ENCODE peak calls at places on chromosomes 7 and 10, in four cellular contexts. One of them, this sample, is unnamed.

GRCh38 chr7:86559096-86559495 is 84.6 kb upstream of the GRM3 start:
- DNase-seq in heart right ventricle: no peak
- DNase-seq in transverse colon: no peak
- DNase-seq in colonic mucosa: no peak
- DNase-seq in this sample: no peak

GRCh38 chr7:84251183-84251845 is 56.7 kb upstream of the SEMA3A start:
- DNase-seq in heart right ventricle: no peak
- DNase-seq in transverse colon: no peak
- DNase-seq in colonic mucosa: no peak
- DNase-seq in this sample: no peak

GRCh38 chr7:157711353-157711888 is 374.6 kb downstream of the DNAJB6 start:
- DNase-seq in heart right ventricle: no peak
- DNase-seq in transverse colon: no peak
- DNase-seq in colonic mucosa: no peak
- DNase-seq in this sample: no peak

GRCh38 chr10:78299861-78300453 is 266.3 kb downstream of the RPS24 start:
- DNase-seq in heart right ventricle: no peak
- DNase-seq in transverse colon: peak; percentile 28
- DNase-seq in colonic mucosa: no peak
- DNase-seq in this sample: no peak

GRCh38 chr10:58508316-58508715 is 4.4 kb upstream of the BICC1 start:
- DNase-seq in heart right ventricle: no peak
- DNase-seq in transverse colon: no peak
- DNase-seq in colonic mucosa: no peak
- DNase-seq in this sample: no peak

GRCh38 chr7:134024729-134025128 is 102.4 kb upstream of the LRGUK start:
- DNase-seq in heart right ventricle: peak; percentile 6
- DNase-seq in transverse colon: no peak
- DNase-seq in colonic mucosa: no peak
- DNase-seq in this sample: no peak

GRCh38 chr10:106897631-106898161 is 266.8 kb downstream of the SORCS1 start:
- DNase-seq in heart right ventricle: no peak
- DNase-seq in transverse colon: peak; percentile 41
- DNase-seq in colonic mucosa: peak; percentile 19
- DNase-seq in this sample: no peak

GRCh38 chr7:80533287-80533686 is 21.4 kb upstream of the GNAT3 start:
- DNase-seq in heart right ventricle: no peak
- DNase-seq in transverse colon: no peak
- DNase-seq in colonic mucosa: no peak
- DNase-seq in this sample: no peak

GRCh38 chr10:100008708-100009282 is 952 bp downstream of the DNMBP start:
- DNase-seq in heart right ventricle: no peak
- DNase-seq in transverse colon: no peak
- DNase-seq in colonic mucosa: no peak
- DNase-seq in this sample: no peak

GRCh38 chr7:117014673-117015133 is 61.4 kb downstream of the ST7 start:
- DNase-seq in heart right ventricle: peak; percentile 69
- DNase-seq in transverse colon: peak; percentile 28
- DNase-seq in colonic mucosa: peak; percentile 40
- DNase-seq in this sample: peak; percentile 6

GRCh38 chr7:87231243-87231642 is 11.7 kb upstream of the TMEM243 start:
- DNase-seq in heart right ventricle: peak; percentile 28
- DNase-seq in transverse colon: no peak
- DNase-seq in colonic mucosa: no peak
- DNase-seq in this sample: no peak

GRCh38 chr7:39609084-39609461 is 14.3 kb upstream of the RALA start:
- DNase-seq in heart right ventricle: no peak
- DNase-seq in transverse colon: no peak
- DNase-seq in colonic mucosa: no peak
- DNase-seq in this sample: no peak

GRCh38 chr10:74206727-74207126 is 55.7 kb downstream of the ADK start:
- DNase-seq in heart right ventricle: no peak
- DNase-seq in transverse colon: no peak
- DNase-seq in colonic mucosa: peak; percentile 25
- DNase-seq in this sample: no peak

GRCh38 chr10:8790390-8790789 is 735.9 kb downstream of the GATA3 start:
- DNase-seq in heart right ventricle: no peak
- DNase-seq in transverse colon: no peak
- DNase-seq in colonic mucosa: no peak
- DNase-seq in this sample: no peak

GRCh38 chr7:8147004-8147403 is 115.0 kb downstream of the ICA1 start:
- DNase-seq in heart right ventricle: peak; percentile 16
- DNase-seq in transverse colon: no peak
- DNase-seq in colonic mucosa: no peak
- DNase-seq in this sample: no peak

GRCh38 chr10:113434315-113434714 is 118.5 kb upstream of the HABP2 start:
- DNase-seq in heart right ventricle: no peak
- DNase-seq in transverse colon: no peak
- DNase-seq in colonic mucosa: no peak
- DNase-seq in this sample: no peak

GRCh38 chr7:35025391-35025870 is 11.9 kb downstream of the DPY19L1 start:
- DNase-seq in heart right ventricle: no peak
- DNase-seq in transverse colon: no peak
- DNase-seq in colonic mucosa: no peak
- DNase-seq in this sample: no peak

GRCh38 chr7:2860627-2861133 is 16.6 kb upstream of the GNA12 start:
- DNase-seq in heart right ventricle: no peak
- DNase-seq in transverse colon: no peak
- DNase-seq in colonic mucosa: no peak
- DNase-seq in this sample: no peak

GRCh38 chr7:1829111-1829510 is 159.0 kb downstream of the ELFN1 start:
- DNase-seq in heart right ventricle: no peak
- DNase-seq in transverse colon: no peak
- DNase-seq in colonic mucosa: no peak
- DNase-seq in this sample: no peak

GRCh38 chr7:44244282-44244681 is 43.5 kb downstream of the YKT6 start:
- DNase-seq in heart right ventricle: no peak
- DNase-seq in transverse colon: no peak
- DNase-seq in colonic mucosa: no peak
- DNase-seq in this sample: no peak

GRCh38 chr7:116706668-116707126 is 34.7 kb downstream of the MET start:
- DNase-seq in heart right ventricle: no peak
- DNase-seq in transverse colon: no peak
- DNase-seq in colonic mucosa: peak; percentile 27
- DNase-seq in this sample: no peak

GRCh38 chr7:80277434-80278427 is 143.1 kb downstream of the GNAI1 start:
- DNase-seq in heart right ventricle: peak; percentile 12
- DNase-seq in transverse colon: no peak
- DNase-seq in colonic mucosa: no peak
- DNase-seq in this sample: no peak

GRCh38 chr7:1818581-1819200 is 148.6 kb downstream of the ELFN1 start:
- DNase-seq in heart right ventricle: no peak
- DNase-seq in transverse colon: no peak
- DNase-seq in colonic mucosa: no peak
- DNase-seq in this sample: no peak

GRCh38 chr7:78226059-78226658 is 427.6 kb downstream of the PHTF2 start:
- DNase-seq in heart right ventricle: peak; percentile 18
- DNase-seq in transverse colon: peak; percentile 51
- DNase-seq in colonic mucosa: peak; percentile 62
- DNase-seq in this sample: no peak

GRCh38 chr7:16881809-16882208 is at the start of gene AGR3:
- DNase-seq in heart right ventricle: no peak
- DNase-seq in transverse colon: no peak
- DNase-seq in colonic mucosa: peak; percentile 38
- DNase-seq in this sample: no peak

GRCh38 chr10:27088263-27089044 is 11.8 kb downstream of the ANKRD26 start:
- DNase-seq in heart right ventricle: no peak
- DNase-seq in transverse colon: no peak
- DNase-seq in colonic mucosa: no peak
- DNase-seq in this sample: no peak

GRCh38 chr10:121167534-121168243 is 316.5 kb downstream of the WDR11 start:
- DNase-seq in heart right ventricle: no peak
- DNase-seq in transverse colon: peak; percentile 21
- DNase-seq in colonic mucosa: peak; percentile 34
- DNase-seq in this sample: no peak

GRCh38 chr10:34740321-34740720 is 74.8 kb downstream of the PARD3 start:
- DNase-seq in heart right ventricle: no peak
- DNase-seq in transverse colon: no peak
- DNase-seq in colonic mucosa: no peak
- DNase-seq in this sample: no peak

GRCh38 chr10:4512557-4513286 is 313.3 kb upstream of the AKR1E2 start:
- DNase-seq in heart right ventricle: peak; percentile 58
- DNase-seq in transverse colon: peak; percentile 44
- DNase-seq in colonic mucosa: peak; percentile 39
- DNase-seq in this sample: no peak

GRCh38 chr10:123884907-123885381 is 6.7 kb downstream of the CPXM2 start:
- DNase-seq in heart right ventricle: no peak
- DNase-seq in transverse colon: no peak
- DNase-seq in colonic mucosa: no peak
- DNase-seq in this sample: no peak

GRCh38 chr10:74213571-74214162 is 62.6 kb downstream of the ADK start:
- DNase-seq in heart right ventricle: peak; percentile 12
- DNase-seq in transverse colon: peak; percentile 25
- DNase-seq in colonic mucosa: peak; percentile 27
- DNase-seq in this sample: no peak

GRCh38 chr10:26881600-26882331 is 21.0 kb upstream of the ABI1 start:
- DNase-seq in heart right ventricle: no peak
- DNase-seq in transverse colon: no peak
- DNase-seq in colonic mucosa: no peak
- DNase-seq in this sample: no peak

GRCh38 chr7:27585781-27586447 is 76.8 kb downstream of the HIBADH start:
- DNase-seq in heart right ventricle: no peak
- DNase-seq in transverse colon: no peak
- DNase-seq in colonic mucosa: no peak
- DNase-seq in this sample: no peak

GRCh38 chr7:37942934-37943610 is 22.6 kb downstream of the EPDR1 start:
- DNase-seq in heart right ventricle: peak; percentile 83
- DNase-seq in transverse colon: peak; percentile 86
- DNase-seq in colonic mucosa: peak; percentile 77
- DNase-seq in this sample: no peak

GRCh38 chr10:77332256-77332655 is 305.4 kb downstream of the KCNMA1 start:
- DNase-seq in heart right ventricle: no peak
- DNase-seq in transverse colon: no peak
- DNase-seq in colonic mucosa: no peak
- DNase-seq in this sample: no peak

GRCh38 chr7:149496642-149497391 is 792 bp downstream of the ZNF746 start:
- DNase-seq in heart right ventricle: peak; percentile 59
- DNase-seq in transverse colon: peak; percentile 58
- DNase-seq in colonic mucosa: peak; percentile 58
- DNase-seq in this sample: no peak

GRCh38 chr7:518630-519428 is 817 bp downstream of the PDGFA start:
- DNase-seq in heart right ventricle: peak; percentile 84
- DNase-seq in transverse colon: peak; percentile 88
- DNase-seq in colonic mucosa: peak; percentile 89
- DNase-seq in this sample: peak; percentile 69
- H3K27ac ChIP-seq in heart right ventricle: peak overlapping the region; percentile 87
- H3K27ac ChIP-seq in transverse colon: peak overlapping the region; percentile 95
- H3K27ac ChIP-seq in colonic mucosa: peak overlapping the region; percentile 97
- H3K27ac ChIP-seq in this sample: peak overlapping the region; percentile 99

GRCh38 chr10:133309720-133310398 is 1.1 kb downstream of the ZNF511 start:
- DNase-seq in heart right ventricle: no peak
- DNase-seq in transverse colon: peak; percentile 70
- DNase-seq in colonic mucosa: peak; percentile 78
- DNase-seq in this sample: no peak
- H3K27ac ChIP-seq in heart right ventricle: no peak overlapping the region
- H3K27ac ChIP-seq in transverse colon: peak overlapping the region; percentile 98
- H3K27ac ChIP-seq in colonic mucosa: peak overlapping the region; percentile 97
- H3K27ac ChIP-seq in this sample: peak overlapping the region; percentile 97

DNA sequence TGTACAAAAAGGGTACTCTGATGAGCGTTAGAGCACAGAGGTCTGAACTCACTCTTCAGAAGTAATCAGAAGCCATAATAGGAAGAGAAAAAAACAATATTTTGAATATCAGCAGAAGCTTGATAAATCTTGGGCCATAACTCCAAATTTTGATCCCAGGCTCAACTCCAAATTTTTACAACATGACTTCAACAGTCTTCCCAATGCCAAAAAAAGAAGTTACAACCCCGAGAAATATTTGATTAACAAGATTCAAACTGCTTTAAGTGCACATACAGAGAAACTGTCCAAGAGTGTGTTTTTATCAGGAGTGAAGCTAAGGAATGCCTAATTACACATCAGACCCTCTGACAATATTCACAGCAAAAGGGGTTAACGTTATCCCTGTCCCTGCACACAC is 7.5 kb downstream of the MPP7 start:
- DNase-seq in heart right ventricle: no peak
- DNase-seq in transverse colon: no peak
- DNase-seq in colonic mucosa: no peak
- DNase-seq in this sample: no peak
- H3K27ac ChIP-seq in heart right ventricle: no peak overlapping the region
- H3K27ac ChIP-seq in transverse colon: peak overlapping the region; percentile 17
- H3K27ac ChIP-seq in colonic mucosa: no peak overlapping the region
- H3K27ac ChIP-seq in this sample: no peak overlapping the region

GRCh38 chr10:103839867-103840746 is 15.3 kb downstream of the SH3PXD2A start:
- DNase-seq in heart right ventricle: peak; percentile 69
- DNase-seq in transverse colon: peak; percentile 57
- DNase-seq in colonic mucosa: peak; percentile 72
- DNase-seq in this sample: peak; percentile 53
- H3K27ac ChIP-seq in heart right ventricle: peak overlapping the region; percentile 80
- H3K27ac ChIP-seq in transverse colon: peak overlapping the region; percentile 63
- H3K27ac ChIP-seq in colonic mucosa: peak overlapping the region; percentile 46
- H3K27ac ChIP-seq in this sample: no peak overlapping the region

GRCh38 chr10:72597897-72598296 is 28.0 kb downstream of the MICU1 start:
- DNase-seq in heart right ventricle: no peak
- DNase-seq in transverse colon: no peak
- DNase-seq in colonic mucosa: no peak
- DNase-seq in this sample: no peak
- H3K27ac ChIP-seq in heart right ventricle: no peak overlapping the region
- H3K27ac ChIP-seq in transverse colon: no peak overlapping the region
- H3K27ac ChIP-seq in colonic mucosa: no peak overlapping the region
- H3K27ac ChIP-seq in this sample: no peak overlapping the region

DNA sequence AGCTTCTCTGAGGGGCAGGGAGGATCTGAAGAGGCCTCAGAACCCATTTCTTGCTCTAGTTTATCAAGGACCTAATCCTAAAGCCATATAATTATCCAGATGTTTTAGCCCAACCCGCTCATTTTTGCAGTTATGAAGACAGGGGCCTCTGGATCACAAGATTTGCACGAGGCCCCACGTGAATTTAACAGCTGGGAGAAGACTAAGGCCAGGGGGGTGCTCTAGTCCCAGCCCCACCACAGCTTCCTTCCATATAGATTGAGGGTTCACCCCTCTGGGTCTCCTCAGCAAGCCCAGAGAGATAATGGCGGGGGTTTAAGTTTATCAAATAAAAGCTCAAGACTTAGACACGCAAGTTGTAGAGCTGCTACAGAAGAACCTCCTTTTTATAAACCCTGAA is 7.5 kb upstream of the CPA1 start:
- DNase-seq in heart right ventricle: no peak
- DNase-seq in transverse colon: no peak
- DNase-seq in colonic mucosa: no peak
- DNase-seq in this sample: no peak
- H3K27ac ChIP-seq in heart right ventricle: peak overlapping the region; percentile 75
- H3K27ac ChIP-seq in transverse colon: peak overlapping the region; percentile 86
- H3K27ac ChIP-seq in colonic mucosa: peak overlapping the region; percentile 57
- H3K27ac ChIP-seq in this sample: no peak overlapping the region

GRCh38 chr10:14757996-14758395 is 16.7 kb downstream of the FAM107B start:
- DNase-seq in heart right ventricle: no peak
- DNase-seq in transverse colon: no peak
- DNase-seq in colonic mucosa: no peak
- DNase-seq in this sample: no peak
- H3K27ac ChIP-seq in heart right ventricle: no peak overlapping the region
- H3K27ac ChIP-seq in transverse colon: no peak overlapping the region
- H3K27ac ChIP-seq in colonic mucosa: no peak overlapping the region
- H3K27ac ChIP-seq in this sample: no peak overlapping the region

This sample was measured in substantia nigra.